ENCODE peak calls at places on chromosomes 6 and 20, in eight cellular contexts. A is esophagus squamous epithelium, O is fibroblast of the aortic adventitia, N is brain microvascular endothelial cell, E is psoas muscle, P is bronchial epithelial cell, X is cardiac muscle cell, F is astrocyte. Q is an unnamed sample.

GRCh38 chr6:130503146-130503545 is 137.3 kb downstream of the TMEM200A start:
- DNase-seq in A (no peak), O (peak; percentile 92), N (peak; percentile 34), E (no peak), P (peak; percentile 46), X (peak; percentile 63), F (peak; percentile 68), Q (no peak)

GRCh38 chr6:57302477-57302876 is 15.0 kb upstream of the PRIM2 start:
- DNase-seq in A (no peak), O (no peak), N (no peak), E (no peak), P (no peak), X (no peak), F (no peak), Q (no peak)

GRCh38 chr6:20877008-20877937 is 343.0 kb downstream of the CDKAL1 start:
- DNase-seq in A (peak; percentile 1), O (peak; percentile 84), N (peak; percentile 90), E (no peak), P (peak; percentile 97), X (peak; percentile 78), F (peak; percentile 97), Q (peak; percentile 57)

GRCh38 chr6:82908661-82909060 is 157.0 kb downstream of the UBE3D start:
- DNase-seq in A (no peak), O (no peak), N (no peak), E (no peak), P (peak; percentile 27), X (no peak), F (no peak), Q (no peak)

GRCh38 chr20:1720226-1720625 is 62.6 kb upstream of the SIRPG start:
- DNase-seq in A (no peak), O (no peak), N (no peak), E (no peak), P (no peak), X (no peak), F (no peak), Q (no peak)

GRCh38 chr20:1632228-1632577 is 12.4 kb upstream of the SIRPB1 start:
- DNase-seq in A (no peak), O (no peak), N (no peak), E (no peak), P (no peak), X (no peak), F (no peak), Q (no peak)

GRCh38 chr20:44405785-44406571 is 50.5 kb downstream of the HNF4A start:
- DNase-seq in A (no peak), O (no peak), N (no peak), E (no peak), P (no peak), X (no peak), F (no peak), Q (no peak)

GRCh38 chr6:106747139-106747538 is 117.8 kb downstream of the QRSL1 start:
- DNase-seq in A (no peak), O (no peak), N (no peak), E (no peak), P (peak; percentile 92), X (no peak), F (no peak), Q (no peak)

GRCh38 chr6:125346143-125346925 is 44.6 kb upstream of the HDDC2 start:
- DNase-seq in A (no peak), O (no peak), N (peak; percentile 43), E (no peak), P (no peak), X (no peak), F (no peak), Q (no peak)

GRCh38 chr6:149176971-149177667 is 140.4 kb upstream of the TAB2 start:
- DNase-seq in A (no peak), O (no peak), N (no peak), E (no peak), P (no peak), X (no peak), F (no peak), Q (no peak)

GRCh38 chr6:49401063-49401462 is 62.0 kb downstream of the MMUT start:
- DNase-seq in A (no peak), O (no peak), N (no peak), E (no peak), P (no peak), X (no peak), F (no peak), Q (no peak)

GRCh38 chr6:119308048-119308570 is 41.5 kb downstream of the MAN1A1 start:
- DNase-seq in A (no peak), O (peak; percentile 91), N (peak; percentile 49), E (no peak), P (peak; percentile 70), X (peak; percentile 62), F (peak; percentile 69), Q (no peak)

GRCh38 chr6:170102038-170102437 is 188.8 kb downstream of the DLL1 start:
- DNase-seq in A (no peak), O (no peak), N (no peak), E (no peak), P (no peak), X (no peak), F (no peak), Q (peak; percentile 11)

GRCh38 chr6:126034671-126035070 is 48.3 kb downstream of the TRMT11 start:
- DNase-seq in A (no peak), O (no peak), N (no peak), E (no peak), P (no peak), X (no peak), F (no peak), Q (no peak)

GRCh38 chr6:42960243-42961019 is at the start of gene GNMT:
- DNase-seq in A (no peak), O (no peak), N (no peak), E (peak; percentile 73), P (peak; percentile 57), X (peak; percentile 34), F (no peak), Q (no peak)

GRCh38 chr20:14401479-14402138 is 64.2 kb upstream of the FLRT3 start:
- DNase-seq in A (no peak), O (no peak), N (no peak), E (no peak), P (no peak), X (no peak), F (no peak), Q (no peak)

GRCh38 chr20:55166063-55166462 is 690.7 kb downstream of the DOK5 start:
- DNase-seq in A (no peak), O (no peak), N (no peak), E (no peak), P (no peak), X (no peak), F (no peak), Q (no peak)

GRCh38 chr6:130760006-130760405 is 67.2 kb upstream of the SMLR1 start:
- DNase-seq in A (no peak), O (peak; percentile 66), N (peak; percentile 47), E (no peak), P (peak; percentile 51), X (peak; percentile 54), F (peak; percentile 22), Q (no peak)

GRCh38 chr20:34296468-34296867 is 6.7 kb downstream of the AHCY start:
- DNase-seq in A (no peak), O (no peak), N (no peak), E (no peak), P (no peak), X (no peak), F (no peak), Q (no peak)
- H3K4me3 ChIP-seq in A (no peak overlapping the region), O (no peak overlapping the region), N (no peak overlapping the region), E (no peak overlapping the region), P (no peak overlapping the region), X (no peak overlapping the region), F (no peak overlapping the region), Q (no peak overlapping the region)

GRCh38 chr6:68256391-68256790 is 378.7 kb upstream of the ADGRB3 start:
- DNase-seq in A (no peak), O (no peak), N (peak; percentile 22), E (no peak), P (no peak), X (no peak), F (peak; percentile 9), Q (no peak)
- H3K4me3 ChIP-seq in A (no peak overlapping the region), O (no peak overlapping the region), N (no peak overlapping the region), E (no peak overlapping the region), P (no peak overlapping the region), X (no peak overlapping the region), F (no peak overlapping the region), Q (no peak overlapping the region)

DNA sequence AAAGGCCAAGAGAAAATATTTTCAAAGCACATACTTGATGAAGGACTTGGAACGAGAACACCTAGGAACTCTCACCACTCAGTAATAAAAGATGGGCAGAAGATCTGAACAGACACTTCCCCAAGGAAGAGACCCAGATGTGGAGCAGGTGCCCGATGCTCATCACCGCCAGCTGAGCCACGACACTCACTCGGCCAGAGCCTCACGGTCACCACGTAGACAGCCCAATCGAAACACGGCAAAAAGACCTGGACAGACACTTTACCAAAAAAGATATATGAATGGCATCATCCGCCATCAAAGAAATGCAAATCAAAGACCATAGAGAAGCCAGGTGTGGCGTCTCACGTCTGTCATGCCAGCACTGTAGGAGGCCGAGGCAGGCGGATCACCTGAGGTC is 41.6 kb downstream of the SLC2A4RG start:
- DNase-seq in A (no peak), O (no peak), N (no peak), E (no peak), P (no peak), X (no peak), F (no peak), Q (no peak)
- H3K4me3 ChIP-seq in A (no peak overlapping the region), O (no peak overlapping the region), N (no peak overlapping the region), E (no peak overlapping the region), P (no peak overlapping the region), X (no peak overlapping the region), F (no peak overlapping the region), Q (no peak overlapping the region)

GRCh38 chr6:39793528-39793927 is 1.4 kb downstream of the DAAM2 start:
- DNase-seq in A (no peak), O (no peak), N (no peak), E (no peak), P (no peak), X (no peak), F (no peak), Q (no peak)

GRCh38 chr6:39791311-39791710 is 865 bp upstream of the DAAM2 start:
- DNase-seq in A (no peak), O (no peak), N (no peak), E (no peak), P (no peak), X (peak; percentile 48), F (peak; percentile 5), Q (no peak)

GRCh38 chr6:39792501-39793450 is 600 bp downstream of the DAAM2 start:
- DNase-seq in A (no peak), O (no peak), N (no peak), E (peak; percentile 69), P (no peak), X (no peak), F (no peak), Q (no peak)

GRCh38 chr6:39790772-39791171 is 1.4 kb upstream of the DAAM2 start:
- DNase-seq in A (no peak), O (no peak), N (no peak), E (no peak), P (no peak), X (no peak), F (peak; percentile 41), Q (no peak)

DNA sequence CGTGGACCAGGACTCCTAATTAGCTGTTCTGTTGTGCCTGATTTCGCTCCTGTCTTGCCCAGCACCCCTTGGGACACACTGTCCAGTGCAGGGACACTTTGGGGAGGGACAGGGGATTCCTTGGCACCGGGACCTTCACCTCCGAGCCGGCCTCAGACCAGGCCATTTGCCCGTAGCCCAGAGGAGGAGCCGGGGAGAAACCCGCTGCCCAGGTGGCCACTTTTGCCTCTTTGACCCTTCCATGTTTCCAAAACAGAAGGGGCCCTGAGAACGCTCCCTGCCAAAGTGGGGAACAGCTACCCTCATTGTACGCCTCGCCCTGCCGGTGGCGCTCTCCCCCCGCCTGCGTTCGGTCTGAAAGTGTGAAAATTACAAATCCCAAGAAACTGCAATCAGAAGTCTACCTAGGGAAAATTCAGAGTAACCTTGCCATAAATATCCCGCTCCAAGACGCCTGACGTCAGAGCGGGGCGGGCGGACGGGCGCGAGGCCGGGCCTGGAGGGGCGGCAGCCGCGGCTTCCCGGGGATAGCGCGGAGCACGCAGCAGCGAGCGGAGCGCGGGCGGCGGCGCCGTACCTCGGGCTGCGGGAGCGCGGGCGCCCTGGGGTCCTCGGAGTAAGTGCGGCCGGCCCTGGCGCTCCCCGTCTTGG is at the start of gene DAAM2:
- DNase-seq in A (no peak), O (peak; percentile 19), N (no peak), E (peak; percentile 78), P (no peak), X (peak; percentile 70), F (peak; percentile 35), Q (peak; percentile 84)
- H3K4me3 ChIP-seq in A (peak within 1 kb of the TSS; percentile 31), O (peak within 1 kb of the TSS; percentile 55), N (peak within 1 kb of the TSS; percentile 65), E (peak within 1 kb of the TSS; percentile 89), P (no peak within 1 kb of the TSS), X (peak within 1 kb of the TSS; percentile 47), F (peak within 1 kb of the TSS; percentile 73), Q (peak within 1 kb of the TSS; percentile 75)

Q was measured in ascending aorta.